ENCODE peak calls at places on chromosome 13, in seven cellular contexts. D, Q, O, Z, X, C and J are unnamed samples.

GRCh38 chr13:73870970-73871935 is 263.0 kb downstream of the KLF12 start:
- DNase-seq in D (peak; percentile 56), Q (no peak), O (no peak), Z (no peak), X (no peak), C (no peak), J (peak; percentile 11)

GRCh38 chr13:110593430-110594130 is 21.8 kb upstream of the NAXD start:
- DNase-seq in D (no peak), Q (no peak), O (no peak), Z (no peak), X (no peak), C (peak; percentile 35), J (peak; percentile 61)

GRCh38 chr13:89568746-89569145 is 1778.7 kb upstream of the MIR17HG start:
- DNase-seq in D (no peak), Q (no peak), O (no peak), Z (no peak), X (no peak), C (no peak), J (no peak)

GRCh38 chr13:39410089-39410901 is 192.7 kb downstream of the LHFPL6 start:
- DNase-seq in D (no peak), Q (no peak), O (no peak), Z (no peak), X (no peak), C (no peak), J (no peak)

GRCh38 chr13:65808061-65808460 is 1422.1 kb downstream of the PCDH9 start:
- DNase-seq in D (no peak), Q (no peak), O (no peak), Z (no peak), X (no peak), C (no peak), J (no peak)

GRCh38 chr13:100139822-100140221 is 50.9 kb downstream of the PCCA start:
- DNase-seq in D (no peak), Q (no peak), O (no peak), Z (no peak), X (no peak), C (no peak), J (no peak)

GRCh38 chr13:109771926-109772325 is 14.5 kb downstream of the IRS2 start:
- DNase-seq in D (no peak), Q (no peak), O (no peak), Z (no peak), X (no peak), C (no peak), J (no peak)

GRCh38 chr13:100440756-100441421 is 147.7 kb downstream of the GGACT start:
- DNase-seq in D (no peak), Q (no peak), O (no peak), Z (no peak), X (no peak), C (no peak), J (no peak)

GRCh38 chr13:27810009-27810408 is 17.7 kb downstream of the GSX1 start:
- DNase-seq in D (no peak), Q (no peak), O (no peak), Z (no peak), X (no peak), C (no peak), J (no peak)

GRCh38 chr13:109781384-109782065 is 4.9 kb downstream of the IRS2 start:
- DNase-seq in D (no peak), Q (no peak), O (no peak), Z (no peak), X (peak; percentile 57), C (peak; percentile 42), J (no peak)

GRCh38 chr13:105972306-105972721 is 563.1 kb downstream of the EFNB2 start:
- DNase-seq in D (no peak), Q (no peak), O (no peak), Z (no peak), X (no peak), C (no peak), J (no peak)

GRCh38 chr13:60261432-60262351 is 98.0 kb upstream of the DIAPH3 start:
- DNase-seq in D (peak; percentile 92), Q (no peak), O (no peak), Z (peak; percentile 61), X (no peak), C (peak; percentile 53), J (peak; percentile 62)

GRCh38 chr13:109764474-109765292 is 21.7 kb downstream of the IRS2 start:
- DNase-seq in D (no peak), Q (no peak), O (no peak), Z (no peak), X (no peak), C (no peak), J (peak; percentile 59)

GRCh38 chr13:23758783-23759527 is 130.2 kb downstream of the MIPEP start:
- DNase-seq in D (no peak), Q (no peak), O (no peak), Z (no peak), X (no peak), C (no peak), J (no peak)

GRCh38 chr13:29849731-29850212 is 645 bp downstream of the UBL3 start:
- DNase-seq in D (peak; percentile 45), Q (no peak), O (no peak), Z (no peak), X (peak; percentile 54), C (peak; percentile 43), J (peak; percentile 54)

GRCh38 chr13:75788494-75788991 is 152.4 kb downstream of the LMO7 start:
- DNase-seq in D (no peak), Q (no peak), O (no peak), Z (no peak), X (no peak), C (no peak), J (no peak)

GRCh38 chr13:34347784-34348573 is 530.0 kb downstream of the RFC3 start:
- DNase-seq in D (no peak), Q (no peak), O (no peak), Z (no peak), X (no peak), C (peak; percentile 74), J (no peak)

GRCh38 chr13:38417727-38418126 is 68.1 kb downstream of the UFM1 start:
- DNase-seq in D (peak; percentile 31), Q (no peak), O (no peak), Z (no peak), X (no peak), C (peak; percentile 8), J (peak; percentile 35)

GRCh38 chr13:42567772-42568428 is 6.1 kb upstream of the TNFSF11 start:
- DNase-seq in D (no peak), Q (no peak), O (no peak), Z (no peak), X (no peak), C (no peak), J (no peak)

GRCh38 chr13:106471957-106472543 is 63.4 kb downstream of the EFNB2 start:
- DNase-seq in D (peak; percentile 81), Q (no peak), O (no peak), Z (no peak), X (peak; percentile 20), C (no peak), J (peak; percentile 67)

GRCh38 chr13:36126496-36126895 is 4.7 kb downstream of the DCLK1 start:
- DNase-seq in D (no peak), Q (no peak), O (no peak), Z (no peak), X (no peak), C (no peak), J (no peak)

GRCh38 chr13:110341445-110342247 is 34.6 kb downstream of the COL4A2 start:
- DNase-seq in D (no peak), Q (no peak), O (no peak), Z (no peak), X (no peak), C (no peak), J (no peak)

GRCh38 chr13:29487466-29488454 is 107.7 kb downstream of the SLC7A1 start:
- DNase-seq in D (no peak), Q (no peak), O (no peak), Z (no peak), X (no peak), C (no peak), J (no peak)

GRCh38 chr13:101152184-101152583 is 264.1 kb downstream of the NALCN start:
- DNase-seq in D (no peak), Q (no peak), O (no peak), Z (no peak), X (no peak), C (no peak), J (no peak)

GRCh38 chr13:106038752-106039151 is 496.7 kb downstream of the EFNB2 start:
- DNase-seq in D (no peak), Q (no peak), O (no peak), Z (no peak), X (no peak), C (no peak), J (no peak)